ENCODE peak calls at places on chromosomes 1 and 21, in seven cellular contexts. W, Z, R, D, H, O and S are unnamed samples.

GRCh38 chr1:169999357-169999756 is 75.1 kb downstream of the KIFAP3 start:
- DNase-seq in W (no peak), Z (no peak), R (no peak), D (peak), H (no peak), O (peak), S (no peak)

GRCh38 chr1:27402349-27402754 is 9.9 kb downstream of the GPR3 start:
- DNase-seq in W (peak), Z (peak), R (peak), D (peak), H (peak), O (peak), S (no peak)

GRCh38 chr1:54745274-54745673 is 19.0 kb downstream of the PARS2 start:
- DNase-seq in W (no peak), Z (no peak), R (no peak), D (no peak), H (no peak), O (no peak), S (no peak)

GRCh38 chr1:218537131-218537904 is 192.2 kb downstream of the TGFB2 start:
- DNase-seq in W (peak), Z (no peak), R (no peak), D (peak), H (no peak), O (peak), S (no peak)

GRCh38 chr1:91018006-91018405 is 3.8 kb downstream of the ZNF644 start:
- DNase-seq in W (peak), Z (no peak), R (no peak), D (no peak), H (peak), O (peak), S (no peak)

GRCh38 chr21:37514038-37514665 is 147.6 kb downstream of the DYRK1A start:
- DNase-seq in W (no peak), Z (no peak), R (no peak), D (no peak), H (no peak), O (no peak), S (no peak)

GRCh38 chr1:202852163-202852904 is 36.6 kb downstream of the RABIF start:
- DNase-seq in W (peak), Z (peak), R (peak), D (peak), H (peak), O (peak), S (peak)

GRCh38 chr21:44727321-44727720 is 15.9 kb upstream of the TSPEAR start:
- DNase-seq in W (no peak), Z (no peak), R (no peak), D (no peak), H (no peak), O (no peak), S (no peak)

GRCh38 chr21:42974832-42975820 is 764 bp downstream of the PKNOX1 start:
- DNase-seq in W (peak), Z (no peak), R (peak), D (peak), H (peak), O (peak), S (peak)

GRCh38 chr1:104235141-104235540 is 485.4 kb downstream of the AMY1C start:
- DNase-seq in W (peak), Z (no peak), R (no peak), D (no peak), H (peak), O (no peak), S (no peak)

GRCh38 chr1:115112496-115113375 is 23.4 kb upstream of the TSPAN2 start:
- DNase-seq in W (peak), Z (peak), R (peak), D (no peak), H (peak), O (peak), S (peak)

GRCh38 chr1:8009043-8010002 is 16.8 kb downstream of the ERRFI1 start:
- DNase-seq in W (no peak), Z (no peak), R (no peak), D (no peak), H (no peak), O (no peak), S (no peak)

GRCh38 chr21:33854604-33855003 is 61.0 kb downstream of the ATP5PO start:
- DNase-seq in W (no peak), Z (no peak), R (no peak), D (no peak), H (peak), O (peak), S (no peak)

GRCh38 chr1:203173566-203173965 is 2.1 kb downstream of the MYBPH start:
- DNase-seq in W (no peak), Z (no peak), R (no peak), D (no peak), H (peak), O (no peak), S (no peak)

GRCh38 chr1:22184892-22185612 is 42.2 kb upstream of the WNT4 start:
- DNase-seq in W (peak), Z (peak), R (peak), D (no peak), H (peak), O (no peak), S (no peak)

GRCh38 chr1:16922466-16922865 is 735 bp downstream of the CROCC start:
- DNase-seq in W (no peak), Z (no peak), R (peak), D (no peak), H (no peak), O (no peak), S (no peak)

GRCh38 chr1:66607458-66607857 is 73.5 kb downstream of the SGIP1 start:
- DNase-seq in W (no peak), Z (peak), R (peak), D (no peak), H (peak), O (no peak), S (no peak)

GRCh38 chr1:190475394-190476250 is 2.0 kb downstream of the BRINP3 start:
- DNase-seq in W (no peak), Z (no peak), R (peak), D (peak), H (peak), O (no peak), S (no peak)

GRCh38 chr1:27659497-27660299 is 12.3 kb downstream of the IFI6 start:
- DNase-seq in W (peak), Z (peak), R (peak), D (peak), H (peak), O (peak), S (peak)

GRCh38 chr1:84385347-84385746 is 12.9 kb upstream of the DNASE2B start:
- DNase-seq in W (no peak), Z (no peak), R (no peak), D (no peak), H (no peak), O (no peak), S (no peak)

GRCh38 chr1:40856656-40857302 is 5.4 kb downstream of the CITED4 start:
- DNase-seq in W (no peak), Z (no peak), R (no peak), D (no peak), H (no peak), O (no peak), S (no peak)

GRCh38 chr1:70667771-70668170 is 256.7 kb downstream of the CTH start:
- DNase-seq in W (no peak), Z (no peak), R (no peak), D (no peak), H (no peak), O (no peak), S (no peak)

GRCh38 chr1:17635811-17636210 is 96.3 kb downstream of the ARHGEF10L start:
- DNase-seq in W (peak), Z (no peak), R (no peak), D (no peak), H (no peak), O (no peak), S (no peak)

GRCh38 chr1:181743878-181744312 is 260.6 kb downstream of the CACNA1E start:
- DNase-seq in W (no peak), Z (no peak), R (no peak), D (no peak), H (no peak), O (no peak), S (no peak)

GRCh38 chr1:64196074-64196869 is 7.2 kb upstream of the UBE2U start:
- DNase-seq in W (no peak), Z (no peak), R (no peak), D (no peak), H (no peak), O (no peak), S (no peak)

GRCh38 chr1:236535656-236536293 is 12.0 kb downstream of the LGALS8 start:
- DNase-seq in W (no peak), Z (no peak), R (no peak), D (no peak), H (peak), O (no peak), S (no peak)

GRCh38 chr1:209618756-209619420 is 33.3 kb downstream of the LAMB3 start:
- DNase-seq in W (no peak), Z (no peak), R (no peak), D (no peak), H (no peak), O (no peak), S (no peak)

GRCh38 chr1:117754061-117754969 is 148.5 kb downstream of the TENT5C start:
- DNase-seq in W (peak), Z (peak), R (peak), D (peak), H (peak), O (peak), S (peak)

GRCh38 chr1:14791611-14792010 is 193.1 kb downstream of the KAZN start:
- DNase-seq in W (no peak), Z (no peak), R (no peak), D (no peak), H (no peak), O (no peak), S (no peak)

GRCh38 chr1:207868252-207868768 is 42.6 kb downstream of the CD34 start:
- DNase-seq in W (no peak), Z (peak), R (no peak), D (no peak), H (no peak), O (peak), S (no peak)

GRCh38 chr1:2932671-2933350 is 88.5 kb upstream of the ACTRT2 start:
- DNase-seq in W (no peak), Z (no peak), R (no peak), D (no peak), H (no peak), O (no peak), S (no peak)

DNA sequence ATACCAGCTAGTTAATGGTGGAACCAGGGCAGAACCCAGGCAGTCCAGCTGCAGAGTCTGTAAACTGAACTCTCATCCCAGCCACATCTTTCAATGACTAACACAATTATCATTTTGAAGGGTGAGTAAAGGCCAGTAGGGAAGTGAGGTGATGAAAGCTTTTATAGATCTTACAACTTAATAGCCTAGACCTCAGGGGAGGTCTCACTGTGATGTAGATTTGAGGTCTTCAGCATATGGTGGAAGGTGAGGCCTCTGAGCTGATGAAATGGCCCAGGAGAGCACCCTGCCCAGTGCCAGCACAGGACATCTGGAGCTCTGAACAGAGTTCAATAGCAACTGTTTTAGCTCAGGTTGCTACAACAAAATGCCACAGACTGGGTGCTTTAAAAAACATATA is 44.8 kb upstream of the POU2F1 start:
- DNase-seq in W (peak), Z (no peak), R (no peak), D (no peak), H (no peak), O (no peak), S (no peak)
- H4K8ac ChIP-seq in W (no peak), Z (no peak), R (no peak), D (no peak), H (no peak), O (no peak), S (no peak)

GRCh38 chr1:24292887-24293286 is 26.3 kb upstream of the GRHL3 start:
- DNase-seq in W (no peak), Z (no peak), R (no peak), D (no peak), H (no peak), O (no peak), S (no peak)

GRCh38 chr1:24293392-24294227 is 25.5 kb upstream of the GRHL3 start:
- DNase-seq in W (peak), Z (no peak), R (no peak), D (no peak), H (no peak), O (no peak), S (no peak)

GRCh38 chr1:24295547-24295946 is 23.6 kb upstream of the GRHL3 start:
- DNase-seq in W (no peak), Z (no peak), R (no peak), D (no peak), H (no peak), O (no peak), S (no peak)

GRCh38 chr1:24294228-24294672 is 24.9 kb upstream of the GRHL3 start:
- DNase-seq in W (peak), Z (no peak), R (no peak), D (peak), H (peak), O (peak), S (no peak)

GRCh38 chr1:24294757-24295371 is 24.3 kb upstream of the GRHL3 start:
- DNase-seq in W (peak), Z (no peak), R (no peak), D (no peak), H (peak), O (peak), S (no peak)
- H2AK5ac ChIP-seq in W (peak), Z (no peak), R (no peak), D (peak), H (no peak), O (no peak), S (no peak)

GRCh38 chr1:178230881-178231409 is 137.0 kb downstream of the RASAL2 start:
- DNase-seq in W (peak), Z (no peak), R (no peak), D (no peak), H (no peak), O (no peak), S (no peak)

GRCh38 chr1:178232108-178232507 is 138.2 kb downstream of the RASAL2 start:
- DNase-seq in W (no peak), Z (no peak), R (no peak), D (no peak), H (no peak), O (no peak), S (no peak)

GRCh38 chr1:178238722-178239510 is 145.0 kb downstream of the RASAL2 start:
- DNase-seq in W (peak), Z (no peak), R (no peak), D (peak), H (peak), O (peak), S (no peak)

DNA sequence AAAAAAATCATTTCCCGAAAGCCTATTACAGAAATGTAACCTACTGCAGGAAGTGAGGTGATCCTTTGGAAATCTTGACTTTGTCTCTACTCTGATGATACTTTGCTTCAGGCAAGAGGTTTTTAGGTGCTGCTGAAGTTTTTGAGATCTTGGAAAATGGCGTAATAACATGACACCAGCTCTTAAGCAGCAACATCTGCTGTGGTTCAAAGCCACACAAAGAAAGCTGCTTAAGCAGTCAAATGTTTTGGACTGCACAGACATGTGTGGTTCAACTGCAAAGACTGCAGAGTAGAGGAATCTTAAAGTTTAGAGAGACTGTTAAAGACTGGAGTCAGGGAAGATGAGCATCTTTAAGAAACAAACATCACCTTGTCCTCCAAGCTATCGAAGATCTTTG is 139.0 kb downstream of the RASAL2 start:
- DNase-seq in W (peak), Z (no peak), R (no peak), D (peak), H (no peak), O (peak), S (no peak)
- H4K8ac ChIP-seq in W (no peak), Z (no peak), R (no peak), D (no peak), H (no peak), O (no peak), S (no peak)

GRCh38 chr1:224866940-224867339 is 62.5 kb upstream of the DNAH14 start:
- DNase-seq in W (no peak), Z (no peak), R (no peak), D (no peak), H (no peak), O (no peak), S (no peak)
- H2AK5ac ChIP-seq in W (no peak), Z (no peak), R (no peak), D (no peak), H (no peak), O (no peak), S (no peak)

GRCh38 chr1:204363335-204364114 is 3.8 kb upstream of the PLEKHA6 start:
- DNase-seq in W (peak), Z (peak), R (peak), D (peak), H (peak), O (peak), S (peak)
- H4K8ac ChIP-seq in W (peak), Z (no peak), R (no peak), D (peak), H (no peak), O (peak), S (no peak)

GRCh38 chr1:152996633-152997385 is 4.7 kb upstream of the SPRR3 start:
- DNase-seq in W (no peak), Z (no peak), R (no peak), D (no peak), H (peak), O (no peak), S (no peak)

GRCh38 chr1:152999818-153000217 is 1.7 kb upstream of the SPRR3 start:
- DNase-seq in W (peak), Z (no peak), R (no peak), D (no peak), H (no peak), O (no peak), S (no peak)

GRCh38 chr1:152998476-152998875 is 3.1 kb upstream of the SPRR3 start:
- DNase-seq in W (peak), Z (no peak), R (no peak), D (no peak), H (no peak), O (no peak), S (no peak)

GRCh38 chr1:152995838-152996237 is 5.7 kb upstream of the SPRR3 start:
- DNase-seq in W (no peak), Z (no peak), R (no peak), D (no peak), H (no peak), O (no peak), S (no peak)

GRCh38 chr1:152997911-152998310 is 3.6 kb upstream of the SPRR3 start:
- DNase-seq in W (peak), Z (no peak), R (no peak), D (no peak), H (no peak), O (no peak), S (no peak)
- H2AK5ac ChIP-seq in W (no peak), Z (no peak), R (no peak), D (no peak), H (no peak), O (no peak), S (no peak)

DNA sequence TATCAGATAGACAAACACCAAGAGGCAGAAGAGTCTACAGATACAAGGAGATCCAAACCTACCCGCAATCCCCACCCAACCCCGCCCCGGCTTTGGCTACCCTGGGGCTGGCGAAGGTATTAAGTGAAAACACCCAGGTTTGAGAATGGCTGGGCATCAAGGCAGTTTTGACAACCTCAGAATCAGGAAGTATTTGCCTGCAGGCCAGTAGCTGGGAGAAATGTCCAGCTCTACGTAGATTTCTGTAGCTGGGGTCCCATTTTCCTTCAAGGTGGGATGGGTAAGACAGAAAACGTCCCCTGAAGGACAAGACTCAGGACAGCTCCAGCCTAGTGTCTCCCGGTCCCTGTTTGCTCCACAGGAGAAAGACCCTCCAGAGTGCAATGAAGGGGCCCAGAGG is 101.8 kb upstream of the ERG start:
- DNase-seq in W (no peak), Z (no peak), R (no peak), D (no peak), H (no peak), O (no peak), S (no peak)
- H4K8ac ChIP-seq in W (no peak), Z (no peak), R (no peak), D (no peak), H (no peak), O (no peak), S (no peak)

GRCh38 chr1:205229916-205230700 is 2.4 kb downstream of the TMCC2 start:
- DNase-seq in W (no peak), Z (no peak), R (no peak), D (no peak), H (no peak), O (peak), S (no peak)
- H2AK5ac ChIP-seq in W (no peak), Z (no peak), R (no peak), D (no peak), H (no peak), O (no peak), S (no peak)

DNA sequence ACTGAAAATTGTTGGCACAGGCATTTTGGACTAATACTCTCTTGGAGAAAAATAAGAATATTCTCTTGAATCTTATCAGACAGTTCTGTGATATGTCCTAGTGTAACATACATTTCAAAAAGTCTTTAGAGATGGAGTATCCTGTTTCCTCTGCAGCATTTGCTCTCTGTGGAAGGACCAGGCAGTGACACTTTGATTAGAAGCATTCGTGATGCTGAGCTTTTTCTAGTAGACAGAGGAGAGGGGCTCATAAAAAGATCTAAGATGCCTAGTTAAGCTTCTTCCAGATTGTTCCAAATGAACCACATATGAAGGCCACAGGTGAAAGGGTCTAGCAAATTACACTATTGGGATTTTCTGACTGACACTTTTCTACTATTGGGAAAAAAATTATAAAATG is 120.3 kb downstream of the C1orf21 start:
- DNase-seq in W (no peak), Z (no peak), R (no peak), D (no peak), H (no peak), O (no peak), S (no peak)
- H4K8ac ChIP-seq in W (no peak), Z (no peak), R (no peak), D (no peak), H (no peak), O (no peak), S (no peak)